ENCODE peak calls at places on chromosomes 1 and 21, in nine cellular contexts. C, Q, O, A, Y, H, I, X and U are unnamed samples.

GRCh38 chr1:97621955-97622354 is 298.9 kb downstream of the DPYD start:
- DNase-seq in C (no peak), A (no peak), I (peak; percentile 54), Y (no peak), O (no peak), Q (no peak), X (peak; percentile 61), H (peak; percentile 41), U (no peak)

GRCh38 chr1:100862591-100862990 is 32.1 kb downstream of the EXTL2 start:
- DNase-seq in Q (no peak), Y (no peak), C (peak; percentile 68), A (peak; percentile 84), X (no peak), I (peak; percentile 71), O (no peak), H (peak; percentile 28), U (peak; percentile 56)

GRCh38 chr1:203325418-203326091 is 20.2 kb downstream of the BTG2 start:
- DNase-seq in C (no peak), Y (no peak), H (no peak), O (no peak), X (no peak), Q (no peak), I (no peak), A (peak; percentile 19), U (no peak)

GRCh38 chr21:33751120-33751519 is 108.8 kb downstream of the ITSN1 start:
- DNase-seq in C (no peak), I (peak; percentile 63), Q (no peak), H (peak; percentile 34), A (no peak), O (no peak), Y (peak; percentile 62), X (peak; percentile 24), U (no peak)

GRCh38 chr1:20290624-20291597 is at the start of gene VWA5B1:
- DNase-seq in Y (peak; percentile 29), C (peak; percentile 14), Q (no peak), O (peak; percentile 44), A (no peak), X (no peak), H (no peak), I (no peak), U (no peak)

GRCh38 chr1:36343651-36344394 is 20.4 kb upstream of the EVA1B start:
- DNase-seq in A (no peak), I (no peak), Y (no peak), Q (no peak), O (no peak), X (no peak), H (no peak), C (no peak), U (no peak)

GRCh38 chr1:243474906-243475305 is 219.1 kb downstream of the SDCCAG8 start:
- DNase-seq in H (no peak), C (no peak), I (no peak), O (no peak), A (no peak), X (no peak), Y (no peak), Q (no peak), U (no peak)

GRCh38 chr1:91651671-91652071 is 151.0 kb downstream of the CDC7 start:
- DNase-seq in O (no peak), H (peak; percentile 92), X (no peak), Y (peak; percentile 46), I (peak; percentile 73), Q (no peak), C (peak; percentile 79), A (peak; percentile 45), U (no peak)

GRCh38 chr1:212647004-212647403 is 38.4 kb downstream of the ATF3 start:
- DNase-seq in I (no peak), H (no peak), Y (no peak), O (no peak), X (no peak), C (no peak), Q (no peak), A (no peak), U (no peak)

GRCh38 chr1:1183833-1184775 is 10.4 kb downstream of the TTLL10 start:
- DNase-seq in Q (no peak), A (no peak), C (no peak), X (no peak), O (no peak), I (no peak), Y (no peak), H (no peak), U (no peak)

GRCh38 chr1:94633051-94633450 is 91.5 kb upstream of the F3 start:
- DNase-seq in A (peak; percentile 34), I (peak; percentile 88), X (no peak), Q (no peak), C (peak; percentile 81), Y (no peak), O (no peak), H (no peak), U (peak; percentile 55)

GRCh38 chr21:10639123-10639522 is 117.7 kb downstream of the TPTE start:
- DNase-seq in C (no peak), H (no peak), Q (no peak), I (no peak), Y (no peak), O (no peak), X (no peak), A (no peak), U (no peak)

GRCh38 chr1:34366875-34367624 is 190.3 kb downstream of the C1orf94 start:
- DNase-seq in A (no peak), O (no peak), Q (no peak), H (no peak), X (no peak), C (no peak), I (no peak), Y (no peak), U (no peak)

GRCh38 chr1:41795205-41795762 is 123.4 kb downstream of the HIVEP3 start:
- DNase-seq in I (peak; percentile 79), C (peak; percentile 80), Y (no peak), O (no peak), H (peak; percentile 64), Q (no peak), X (peak; percentile 74), A (peak; percentile 68), U (no peak)

GRCh38 chr21:14215971-14216621 is at the start of gene RBM11:
- DNase-seq in C (peak; percentile 53), H (peak; percentile 8), O (peak; percentile 79), Q (peak; percentile 71), X (peak; percentile 75), Y (peak; percentile 87), A (peak; percentile 46), I (peak; percentile 39), U (no peak)

GRCh38 chr1:29542476-29543015 is 306.2 kb downstream of the PTPRU start:
- DNase-seq in O (peak; percentile 9), A (no peak), H (no peak), I (no peak), Y (no peak), C (no peak), Q (no peak), X (no peak), U (no peak)

GRCh38 chr1:104878203-104878911 is 1128.7 kb downstream of the AMY1C start:
- DNase-seq in Y (no peak), I (no peak), C (peak; percentile 1), O (no peak), Q (no peak), A (no peak), H (no peak), X (no peak), U (no peak)
- TF ChIP-seq CTCF in Y (no peak), I (no peak), C (peak; percentile 12), O (no peak), Q (peak; percentile 58), A (no peak), H (no peak), X (no peak), U (no peak)

DNA sequence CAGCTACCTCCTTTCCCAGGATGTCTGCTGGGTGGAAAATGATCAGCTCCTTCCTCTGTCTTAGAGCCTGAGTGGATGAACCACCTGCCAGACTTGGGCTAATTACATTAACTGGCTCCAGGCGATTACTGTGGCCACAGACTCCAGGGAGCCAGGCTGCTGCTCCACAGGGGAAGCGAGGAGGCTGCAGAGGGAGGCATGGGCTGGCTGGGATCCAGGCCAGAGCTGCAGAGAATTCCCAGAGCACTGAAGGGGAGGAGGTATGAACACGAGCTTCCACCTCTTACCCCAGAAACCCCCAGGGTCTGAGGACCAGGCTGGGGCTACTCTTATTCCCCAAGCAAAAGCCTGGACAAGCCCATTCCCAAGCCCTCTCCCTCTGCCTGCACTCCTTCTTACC is 136.0 kb upstream of the KLHDC7A start:
- DNase-seq in I (no peak), X (no peak), H (no peak), C (no peak), Q (no peak), A (no peak), Y (no peak), O (no peak), U (no peak)
- TF ChIP-seq CTCF in I (no peak), X (no peak), H (no peak), C (no peak), Q (no peak), A (no peak), Y (no peak), O (no peak), U (no peak)

DNA sequence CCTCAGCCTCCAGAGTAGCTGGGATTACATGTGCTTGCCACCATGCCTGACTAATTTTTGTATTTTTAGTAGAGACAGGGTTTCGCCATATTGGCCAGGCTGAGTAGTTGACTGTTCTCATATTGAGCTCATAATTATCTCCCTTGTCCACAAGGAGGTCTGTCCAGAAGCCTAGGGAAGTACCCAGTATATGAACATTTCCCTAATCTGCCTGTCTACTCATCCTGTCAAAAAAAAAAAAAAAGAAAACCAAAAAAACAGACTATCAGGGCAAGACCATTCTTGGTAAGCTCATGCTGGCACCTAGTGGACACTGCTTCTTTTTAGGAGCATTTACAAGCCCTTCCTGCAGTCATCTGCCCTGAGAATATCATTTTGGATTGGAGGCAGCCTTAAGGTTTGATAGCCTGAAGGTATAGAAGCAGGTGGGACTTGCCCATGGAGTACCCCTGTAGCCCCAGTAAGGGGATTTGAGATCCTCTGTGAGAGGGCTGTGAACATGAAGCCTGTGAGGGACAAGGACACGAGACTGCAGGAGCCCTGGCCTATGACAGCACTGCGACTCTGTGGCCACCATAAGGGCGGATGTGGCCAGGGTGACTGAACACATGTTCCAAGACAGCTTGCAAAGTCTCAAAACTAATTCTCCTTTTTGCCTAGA is 10.8 kb upstream of the DUSP12 start:
- DNase-seq in A (peak; percentile 68), H (peak; percentile 90), I (peak; percentile 91), Q (peak; percentile 26), O (no peak), Y (peak; percentile 74), X (peak; percentile 86), C (peak; percentile 91), U (peak; percentile 45)
- TF ChIP-seq CTCF in A (peak; percentile 58), H (peak; percentile 68), I (peak; percentile 64), Q (peak; percentile 75), O (no peak), Y (peak; percentile 95), X (peak; percentile 69), C (peak; percentile 71), U (peak; percentile 61)

DNA sequence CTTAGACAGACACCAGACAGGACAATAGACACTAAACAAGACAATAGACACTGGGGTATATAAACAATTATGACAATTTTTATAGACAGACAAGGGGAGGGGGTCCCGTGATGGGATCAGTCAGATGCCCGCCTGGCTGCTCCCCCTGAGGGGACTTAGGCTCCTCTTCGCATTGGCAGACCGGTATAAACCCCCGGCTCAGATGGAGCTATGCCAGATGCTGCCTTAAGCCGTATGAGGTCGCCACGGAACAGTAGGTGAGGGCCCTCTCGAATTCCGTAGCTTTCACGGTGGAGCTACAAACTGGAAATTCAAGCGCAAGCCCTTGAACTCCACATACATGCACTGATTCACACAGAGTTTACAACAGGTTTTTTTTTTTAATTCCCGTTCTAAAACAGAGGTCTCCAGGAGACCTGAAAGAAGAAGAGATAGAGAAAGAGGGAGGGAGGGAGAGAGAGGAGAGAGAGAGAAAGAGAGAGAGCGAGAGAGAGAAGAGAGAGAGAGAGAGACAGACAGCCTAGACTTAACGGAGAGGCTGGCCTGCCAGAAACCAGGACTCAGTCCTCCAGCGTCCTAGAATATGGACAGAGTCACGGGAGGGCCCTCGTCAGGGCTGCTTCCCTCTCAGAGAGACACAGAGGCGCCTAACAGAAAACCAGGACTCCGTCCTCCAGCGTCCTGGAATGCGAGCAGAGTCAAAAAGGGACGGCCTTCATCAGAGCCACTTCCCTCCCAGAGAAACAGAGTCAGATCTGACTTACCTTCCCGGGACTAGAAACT is 24.4 kb upstream of the TMEM54 start:
- DNase-seq in O (peak; percentile 48), H (no peak), I (no peak), X (peak; percentile 48), Y (no peak), Q (no peak), C (peak; percentile 46), A (peak; percentile 22), U (no peak)
- TF ChIP-seq CTCF in O (no peak), H (no peak), I (no peak), X (no peak), Y (peak; percentile 3), Q (peak; percentile 28), C (peak; percentile 21), A (no peak), U (no peak)